ENCODE peak calls at places on chromosomes 5 and 9, in seven cellular contexts. Q, H, P, K, F, R and T are unnamed samples. For H3K27me3, the result is how much of the 10 kb centered on the place peaks cover.

GRCh38 chr9:4984571-4985375 is at the start of gene JAK2:
- DNase-seq in F (peak), K (peak), H (peak), P (peak), R (peak), Q (peak), T (peak)

GRCh38 chr9:72524820-72525539 is 3.6 kb downstream of the TMC1 start:
- DNase-seq in F (peak), K (no peak), Q (no peak), H (peak), R (peak), P (no peak), T (peak)

GRCh38 chr9:127642047-127642740 is 30.1 kb downstream of the STXBP1 start:
- DNase-seq in K (no peak), P (no peak), R (no peak), Q (no peak), H (no peak), F (no peak), T (peak)

GRCh38 chr5:6392571-6392970 is 14.2 kb upstream of the MED10 start:
- DNase-seq in H (no peak), F (no peak), P (no peak), K (no peak), Q (no peak), R (no peak), T (no peak)

GRCh38 chr5:124333295-124333979 is 413.0 kb downstream of the ZNF608 start:
- DNase-seq in Q (no peak), P (no peak), K (no peak), F (no peak), R (no peak), H (no peak), T (no peak)

GRCh38 chr5:68529581-68529980 is 314.0 kb downstream of the PIK3R1 start:
- DNase-seq in Q (no peak), R (no peak), H (peak), K (no peak), P (no peak), F (no peak), T (no peak)

GRCh38 chr5:72525816-72526215 is 18.6 kb upstream of the ZNF366 start:
- DNase-seq in Q (no peak), H (peak), K (no peak), F (no peak), R (no peak), P (no peak), T (no peak)

GRCh38 chr5:149957855-149958254 is 2.7 kb upstream of the SLC26A2 start:
- DNase-seq in F (no peak), P (no peak), H (no peak), K (no peak), R (no peak), Q (no peak), T (no peak)

GRCh38 chr5:138461343-138462125 is 3.7 kb upstream of the EGR1 start:
- DNase-seq in Q (no peak), F (no peak), H (peak), K (no peak), R (no peak), P (no peak), T (no peak)

DNA sequence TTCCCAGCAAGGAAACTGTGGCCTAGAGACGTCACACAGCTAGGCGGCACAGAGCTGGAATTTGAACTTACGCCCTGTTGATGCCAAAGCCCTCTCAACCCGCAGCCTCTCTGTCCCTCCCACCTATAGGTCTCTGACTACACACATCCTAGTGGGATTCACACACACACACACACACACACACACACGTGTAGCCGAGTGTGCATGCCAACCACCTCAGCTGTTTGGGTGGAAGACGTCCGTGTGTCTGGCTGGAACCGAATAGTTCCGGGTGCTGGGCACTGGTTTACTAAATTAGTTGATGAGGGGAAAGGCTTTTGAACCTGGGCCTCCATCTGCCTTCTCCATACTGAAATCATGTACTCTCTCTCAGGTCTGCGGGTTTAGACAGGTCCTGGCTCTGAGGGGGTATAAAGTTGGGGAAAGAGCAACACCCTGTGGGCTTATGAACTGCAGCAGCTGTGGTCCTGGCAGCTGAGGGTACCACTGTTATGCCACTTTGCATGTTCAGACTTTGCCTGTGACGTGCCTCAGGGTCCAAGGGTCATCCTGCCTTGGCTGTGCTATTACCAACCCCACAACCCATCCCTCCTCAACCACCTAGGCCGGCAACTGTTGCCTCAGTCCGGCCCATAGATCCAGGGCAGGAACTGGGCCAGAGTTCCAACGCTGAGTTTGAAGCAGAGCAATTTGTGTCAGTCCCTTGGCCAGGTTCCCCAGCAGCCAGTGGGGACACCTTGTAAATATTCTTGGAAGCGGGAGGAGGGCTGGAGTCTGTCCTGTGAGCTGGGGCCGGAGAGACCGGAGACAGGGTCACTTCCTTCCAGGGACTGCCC is 50.5 kb downstream of the PSD2 start:
- DNase-seq in F (no peak), Q (peak), P (peak), H (no peak), R (peak), K (no peak), T (no peak)
- H3K27me3 ChIP-seq in F (under half), Q (under half), P (under half), H (half or more), R (under half), K (under half), T (under half)

DNA sequence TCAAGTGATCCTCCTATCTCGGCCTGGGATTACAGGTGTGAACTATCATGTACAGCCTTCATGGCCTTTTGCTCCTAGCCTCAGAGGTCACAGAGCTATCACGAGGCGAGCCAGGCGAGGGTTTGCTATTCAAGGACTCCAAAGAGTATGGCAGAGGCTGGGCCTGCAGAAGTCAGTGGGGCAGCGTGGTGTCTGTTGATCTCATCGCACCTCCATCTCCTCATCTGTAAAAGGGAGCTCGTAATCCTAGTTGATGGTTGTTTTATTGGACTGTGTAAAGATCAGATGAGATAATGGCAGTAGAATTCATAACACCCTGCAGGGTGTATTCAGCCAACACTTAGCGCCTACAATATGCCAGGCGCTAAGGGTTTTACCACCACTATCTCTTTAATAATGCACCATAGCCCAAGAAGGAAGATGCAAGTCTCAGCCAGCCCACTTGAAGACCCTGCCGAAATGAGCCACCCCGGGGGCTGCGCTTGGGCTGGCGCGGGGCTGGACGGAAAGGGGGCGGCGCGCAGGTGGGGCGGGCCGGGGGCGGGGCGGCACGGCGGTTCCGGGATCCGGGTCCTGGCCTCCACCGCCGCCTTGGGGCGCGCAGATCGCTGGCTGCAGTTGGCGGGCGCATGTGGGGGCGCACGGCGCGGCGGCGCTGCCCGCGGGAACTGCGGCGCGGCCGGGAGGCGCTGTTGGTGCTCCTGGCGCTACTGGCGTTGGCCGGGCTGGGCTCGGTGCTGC is at the start of gene GALNT12:
- DNase-seq in H (no peak), P (peak), Q (no peak), F (peak), K (no peak), R (no peak), T (peak)
- TF ChIP-seq POLR2A in H (no peak), P (no peak), Q (no peak), F (peak), K (no peak), R (no peak), T (peak)

GRCh38 chr9:36894695-36895310 is 139.3 kb downstream of the PAX5 start:
- DNase-seq in F (no peak), P (no peak), K (peak), H (no peak), Q (no peak), R (no peak), T (no peak)

GRCh38 chr9:36895744-36896260 is 138.3 kb downstream of the PAX5 start:
- DNase-seq in R (no peak), P (no peak), H (no peak), F (no peak), K (peak), Q (no peak), T (no peak)

GRCh38 chr9:36892279-36892678 is 141.8 kb downstream of the PAX5 start:
- DNase-seq in H (no peak), F (no peak), R (no peak), P (no peak), K (peak), Q (no peak), T (no peak)

GRCh38 chr9:36893148-36893547 is 140.9 kb downstream of the PAX5 start:
- DNase-seq in H (no peak), R (no peak), F (no peak), P (no peak), Q (no peak), K (peak), T (no peak)

GRCh38 chr9:36893911-36894310 is 140.2 kb downstream of the PAX5 start:
- DNase-seq in K (peak), R (no peak), H (no peak), P (no peak), F (no peak), Q (no peak), T (no peak)
- H3K27me3 ChIP-seq in K (under half), R (under half), H (half or more), P (under half), F (under half), Q (under half), T (under half)

GRCh38 chr5:78508231-78508765 is 140.3 kb downstream of the LHFPL2 start:
- DNase-seq in K (no peak), H (peak), R (no peak), F (no peak), P (no peak), Q (no peak), T (no peak)
- TF ChIP-seq POLR2A in K (no peak), H (no peak), R (no peak), F (no peak), P (no peak), Q (no peak), T (no peak)

GRCh38 chr9:131069699-131070098 is 26.6 kb upstream of the AIF1L start:
- DNase-seq in P (no peak), H (no peak), R (no peak), Q (no peak), K (no peak), F (no peak), T (no peak)

GRCh38 chr9:131067625-131068024 is 28.7 kb upstream of the AIF1L start:
- DNase-seq in K (no peak), P (no peak), Q (no peak), R (no peak), F (no peak), H (no peak), T (no peak)

GRCh38 chr9:131068076-131068816 is 28.1 kb upstream of the AIF1L start:
- DNase-seq in R (no peak), H (no peak), K (no peak), F (no peak), Q (peak), P (no peak), T (peak)

GRCh38 chr9:131062979-131063378 is 33.4 kb upstream of the AIF1L start:
- DNase-seq in R (no peak), F (no peak), H (no peak), Q (no peak), P (no peak), K (no peak), T (no peak)

GRCh38 chr9:131065599-131065998 is 30.7 kb upstream of the AIF1L start:
- DNase-seq in F (no peak), H (no peak), K (no peak), Q (no peak), R (no peak), P (no peak), T (no peak)
- H3K27me3 ChIP-seq in F (under half), H (under half), K (under half), Q (under half), R (under half), P (under half), T (under half)

GRCh38 chr5:14673443-14673842 is 8.9 kb downstream of the OTULIN start:
- DNase-seq in H (no peak), Q (no peak), F (no peak), P (no peak), K (no peak), R (no peak), T (no peak)

GRCh38 chr5:14675309-14675708 is 10.8 kb downstream of the OTULIN start:
- DNase-seq in K (no peak), R (no peak), Q (no peak), H (no peak), F (no peak), P (no peak), T (no peak)

GRCh38 chr5:14675865-14676300 is 11.4 kb downstream of the OTULIN start:
- DNase-seq in H (no peak), P (no peak), F (no peak), R (no peak), K (no peak), Q (no peak), T (no peak)

GRCh38 chr5:14678773-14679334 is 14.3 kb downstream of the OTULIN start:
- DNase-seq in K (no peak), R (no peak), P (no peak), F (no peak), Q (no peak), H (no peak), T (no peak)

GRCh38 chr5:14676320-14676719 is 11.8 kb downstream of the OTULIN start:
- DNase-seq in H (peak), F (no peak), P (no peak), Q (peak), K (no peak), R (no peak), T (no peak)
- TF ChIP-seq POLR2A in H (no peak), F (no peak), P (no peak), Q (no peak), K (no peak), R (no peak), T (no peak)

GRCh38 chr9:99778829-99779228 is 42.9 kb upstream of the NR4A3 start:
- DNase-seq in H (no peak), F (no peak), R (no peak), P (no peak), Q (no peak), K (no peak), T (no peak)

GRCh38 chr9:99785010-99785590 is 36.6 kb upstream of the NR4A3 start:
- DNase-seq in F (no peak), K (no peak), R (no peak), P (no peak), H (no peak), Q (no peak), T (no peak)

GRCh38 chr9:99779277-99779676 is 42.4 kb upstream of the NR4A3 start:
- DNase-seq in Q (no peak), F (no peak), R (no peak), H (no peak), P (no peak), K (no peak), T (no peak)

GRCh38 chr9:99783799-99784198 is 37.9 kb upstream of the NR4A3 start:
- DNase-seq in P (no peak), K (no peak), Q (no peak), R (no peak), H (no peak), F (no peak), T (no peak)

GRCh38 chr9:99782962-99783718 is 38.5 kb upstream of the NR4A3 start:
- DNase-seq in Q (no peak), P (no peak), F (no peak), R (no peak), H (no peak), K (no peak), T (no peak)
- H3K27me3 ChIP-seq in Q (under half), P (under half), F (under half), R (under half), H (under half), K (under half), T (under half)

GRCh38 chr5:172714491-172715420 is 56.2 kb downstream of the DUSP1 start:
- DNase-seq in Q (peak), H (peak), F (peak), K (peak), P (peak), R (peak), T (peak)
- TF ChIP-seq POLR2A in Q (no peak), H (no peak), F (no peak), K (no peak), P (no peak), R (no peak), T (no peak)

GRCh38 chr9:124040935-124041816 is 29.6 kb downstream of the LHX2 start:
- DNase-seq in H (no peak), Q (peak), R (peak), P (peak), K (no peak), F (peak), T (peak)

GRCh38 chr9:124042168-124042775 is 30.7 kb downstream of the LHX2 start:
- DNase-seq in Q (no peak), K (no peak), F (no peak), R (no peak), H (no peak), P (no peak), T (no peak)

GRCh38 chr9:124044448-124044847 is 32.9 kb downstream of the LHX2 start:
- DNase-seq in K (no peak), H (no peak), F (no peak), R (no peak), P (no peak), Q (no peak), T (no peak)

GRCh38 chr9:124040186-124040920 is 28.8 kb downstream of the LHX2 start:
- DNase-seq in F (no peak), H (peak), Q (no peak), P (no peak), R (no peak), K (no peak), T (no peak)

GRCh38 chr9:124041817-124042116 is 30.2 kb downstream of the LHX2 start:
- DNase-seq in K (no peak), R (no peak), P (no peak), Q (no peak), F (no peak), H (no peak), T (no peak)
- H3K27me3 ChIP-seq in K (half or more), R (under half), P (under half), Q (half or more), F (half or more), H (half or more), T (under half)

GRCh38 chr5:62305715-62306493 is at the start of gene KIF2A:
- DNase-seq in K (peak), R (peak), Q (peak), P (peak), H (peak), F (peak), T (peak)
- TF ChIP-seq POLR2A in K (no peak), R (peak), Q (no peak), P (peak), H (peak), F (no peak), T (peak)